ENCODE peak calls at places on chromosomes 16 and 17, in nine cellular contexts. H is esophagus muscularis mucosa; C is lower leg skin; U is transverse colon; W is psoas muscle; L is fibroblast of mammary gland; G is skeletal muscle cell; E is CD4-positive, CD25-positive, alpha-beta regulatory T cell; O is CD8-positive, alpha-beta T cell. R is an unnamed sample.

GRCh38 chr16:89060207-89060794 is 33.4 kb upstream of the ACSF3 start:
- DNase-seq in H (no peak), C (no peak), U (no peak), W (no peak), L (no peak), G (no peak), E (no peak), O (no peak), R (peak; percentile 66)

GRCh38 chr17:45222273-45222993 is 748 bp downstream of the FMNL1 start:
- DNase-seq in H (no peak), C (no peak), U (no peak), W (no peak), L (no peak), G (no peak), E (peak; percentile 79), O (no peak), R (peak; percentile 76)

GRCh38 chr16:22924492-22924891 is 110.5 kb downstream of the HS3ST2 start:
- DNase-seq in H (no peak), C (no peak), U (no peak), W (no peak), L (no peak), G (no peak), E (no peak), O (no peak), R (no peak)

GRCh38 chr16:30786936-30787612 is at the start of gene ZNF629:
- DNase-seq in H (no peak), C (peak; percentile 62), U (peak; percentile 73), W (peak; percentile 67), L (peak; percentile 62), G (no peak), E (no peak), O (no peak), R (peak; percentile 77)

GRCh38 chr17:32302860-32303649 is 37.4 kb downstream of the RHBDL3 start:
- DNase-seq in H (no peak), C (no peak), U (no peak), W (no peak), L (no peak), G (no peak), E (no peak), O (no peak), R (no peak)

GRCh38 chr16:30354423-30355143 is 525 bp downstream of the CD2BP2 start:
- DNase-seq in H (no peak), C (no peak), U (peak; percentile 38), W (no peak), L (no peak), G (no peak), E (no peak), O (no peak), R (no peak)

GRCh38 chr16:24976971-24977672 is 38.0 kb downstream of the ARHGAP17 start:
- DNase-seq in H (no peak), C (no peak), U (no peak), W (no peak), L (no peak), G (no peak), E (no peak), O (no peak), R (no peak)

GRCh38 chr16:52964290-52964689 is 88.4 kb downstream of the CHD9NB start:
- DNase-seq in H (no peak), C (no peak), U (no peak), W (no peak), L (no peak), G (no peak), E (no peak), O (no peak), R (no peak)

GRCh38 chr16:28823719-28824547 is 1.1 kb downstream of the ATXN2L start:
- DNase-seq in H (peak; percentile 99), C (peak; percentile 94), U (peak; percentile 97), W (peak; percentile 98), L (peak; percentile 96), G (peak; percentile 98), E (peak; percentile 97), O (peak; percentile 89), R (peak; percentile 97)

GRCh38 chr16:68473358-68474064 is 25.2 kb upstream of the SMPD3 start:
- DNase-seq in H (no peak), C (no peak), U (no peak), W (no peak), L (no peak), G (no peak), E (no peak), O (no peak), R (peak; percentile 79)

GRCh38 chr16:81593481-81593880 is 148.9 kb downstream of the CMIP start:
- DNase-seq in H (no peak), C (no peak), U (no peak), W (no peak), L (no peak), G (no peak), E (no peak), O (no peak), R (no peak)

GRCh38 chr17:64074704-64075484 is 54.5 kb upstream of the ICAM2 start:
- DNase-seq in H (no peak), C (no peak), U (no peak), W (no peak), L (peak; percentile 75), G (peak; percentile 36), E (no peak), O (no peak), R (no peak)

GRCh38 chr16:55641430-55642056 is 14.2 kb upstream of the SLC6A2 start:
- DNase-seq in H (no peak), C (no peak), U (no peak), W (no peak), L (no peak), G (no peak), E (no peak), O (no peak), R (no peak)

GRCh38 chr17:12924614-12925013 is 93.2 kb downstream of the ELAC2 start:
- DNase-seq in H (no peak), C (no peak), U (no peak), W (no peak), L (no peak), G (no peak), E (no peak), O (no peak), R (no peak)

GRCh38 chr17:83079340-83079747 is at the start of gene METRNL:
- DNase-seq in H (no peak), C (no peak), U (peak; percentile 87), W (peak; percentile 80), L (peak; percentile 46), G (no peak), E (peak; percentile 51), O (peak; percentile 44), R (peak; percentile 78)

DNA sequence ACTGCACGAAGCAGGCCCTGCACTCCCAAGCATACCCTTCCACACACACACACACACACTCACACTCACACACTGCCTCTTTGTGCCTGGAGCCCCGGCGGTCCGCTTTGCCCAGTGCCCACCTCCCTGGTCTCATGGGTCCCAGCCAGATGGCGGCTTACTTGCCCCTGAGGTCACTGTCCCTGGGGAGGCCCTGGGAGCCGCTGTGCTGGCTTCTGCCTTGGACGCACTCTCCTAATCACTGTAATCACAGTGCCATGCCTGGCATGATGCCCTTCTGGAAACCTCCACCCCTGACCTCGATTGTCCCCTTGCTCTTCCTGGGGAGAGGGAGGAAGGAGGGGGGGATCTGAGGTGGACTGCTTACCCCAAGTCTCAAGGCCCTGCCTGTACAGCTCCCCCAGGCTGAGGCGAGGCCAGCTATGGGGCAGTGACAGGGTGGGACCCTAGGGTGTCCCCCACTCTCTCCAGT is 36.0 kb downstream of the ARHGAP23 start:
- DNase-seq in H (no peak), C (peak; percentile 62), U (no peak), W (peak; percentile 72), L (peak; percentile 49), G (no peak), E (no peak), O (no peak), R (no peak)
- H3K4me3 ChIP-seq in H (peak overlapping the region; percentile 61), C (no peak overlapping the region), U (no peak overlapping the region), W (peak overlapping the region; percentile 60), L (no peak overlapping the region), G (peak overlapping the region; percentile 53), E (no peak overlapping the region), O (no peak overlapping the region), R (no peak overlapping the region)

GRCh38 chr16:2170080-2170479 is 14.5 kb downstream of the TRAF7 start:
- DNase-seq in H (no peak), C (no peak), U (no peak), W (no peak), L (no peak), G (no peak), E (no peak), O (no peak), R (no peak)
- H3K4me3 ChIP-seq in H (peak overlapping the region; percentile 39), C (no peak overlapping the region), U (no peak overlapping the region), W (peak overlapping the region; percentile 43), L (no peak overlapping the region), G (no peak overlapping the region), E (no peak overlapping the region), O (no peak overlapping the region), R (peak overlapping the region; percentile 24)

DNA sequence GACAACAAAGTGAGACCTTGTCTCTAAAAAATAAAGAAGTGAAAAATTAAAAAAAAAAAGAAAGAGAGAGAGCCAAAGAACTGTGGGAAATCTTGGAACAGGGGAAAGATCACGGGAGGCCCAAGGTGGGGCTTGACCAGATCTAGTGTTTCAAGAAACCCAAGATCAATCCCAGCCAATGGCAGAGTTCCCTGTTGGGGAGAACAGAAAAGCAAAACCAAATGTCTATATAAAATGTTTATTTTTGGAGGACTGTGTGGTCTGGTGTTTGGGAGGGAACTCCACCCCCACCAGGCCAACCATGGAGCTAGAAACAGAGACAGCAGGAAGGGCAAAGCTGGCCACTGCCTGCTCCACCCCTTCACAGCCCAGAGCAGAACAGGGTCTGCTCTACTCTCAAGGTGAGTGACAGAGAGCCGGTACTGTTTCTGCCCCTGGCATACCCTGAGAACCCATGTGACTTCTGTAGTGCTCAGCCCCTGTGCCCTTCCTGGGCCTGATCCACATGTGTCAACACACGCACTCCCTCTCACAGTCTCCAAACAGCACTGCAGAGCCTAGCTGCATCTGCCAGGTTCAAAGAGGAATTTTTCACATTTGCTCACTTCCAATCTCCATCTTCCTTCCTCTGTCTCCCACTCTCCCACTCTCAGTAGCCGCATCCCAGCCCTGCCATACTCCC is 3.7 kb downstream of the TMEM101 start:
- DNase-seq in H (no peak), C (no peak), U (no peak), W (no peak), L (peak; percentile 80), G (no peak), E (no peak), O (no peak), R (no peak)
- H3K4me3 ChIP-seq in H (no peak overlapping the region), C (no peak overlapping the region), U (no peak overlapping the region), W (no peak overlapping the region), L (no peak overlapping the region), G (no peak overlapping the region), E (no peak overlapping the region), O (no peak overlapping the region), R (no peak overlapping the region)

GRCh38 chr16:8716592-8716991 is 42.2 kb downstream of the ABAT start:
- DNase-seq in H (no peak), C (no peak), U (no peak), W (no peak), L (no peak), G (no peak), E (no peak), O (no peak), R (no peak)

GRCh38 chr16:8716052-8716451 is 41.6 kb downstream of the ABAT start:
- DNase-seq in H (no peak), C (no peak), U (no peak), W (no peak), L (no peak), G (no peak), E (no peak), O (no peak), R (no peak)

GRCh38 chr16:8712589-8713361 is 38.4 kb downstream of the ABAT start:
- DNase-seq in H (no peak), C (no peak), U (no peak), W (no peak), L (no peak), G (no peak), E (no peak), O (no peak), R (no peak)

GRCh38 chr16:8713635-8714097 is 39.2 kb downstream of the ABAT start:
- DNase-seq in H (no peak), C (no peak), U (no peak), W (no peak), L (no peak), G (no peak), E (no peak), O (no peak), R (no peak)

GRCh38 chr16:8714143-8714542 is 39.7 kb downstream of the ABAT start:
- DNase-seq in H (no peak), C (no peak), U (no peak), W (no peak), L (no peak), G (no peak), E (no peak), O (no peak), R (no peak)
- H3K4me3 ChIP-seq in H (no peak overlapping the region), C (no peak overlapping the region), U (no peak overlapping the region), W (no peak overlapping the region), L (no peak overlapping the region), G (no peak overlapping the region), E (no peak overlapping the region), O (no peak overlapping the region), R (no peak overlapping the region)